ENCODE peak calls at places on chromosomes 3 and 15, in four cellular contexts. K, C, O and A are unnamed samples.

GRCh38 chr15:74400313-74400850 is 32.9 kb upstream of the CYP11A1 start:
- DNase-seq in K (no peak), C (no peak), O (no peak), A (no peak)

GRCh38 chr15:40343512-40343911 is 2.8 kb upstream of the CCDC9B start:
- DNase-seq in K (no peak), C (no peak), O (peak; percentile 62), A (no peak)

GRCh38 chr15:58386641-58387040 is 45.1 kb upstream of the LIPC start:
- DNase-seq in K (no peak), C (no peak), O (no peak), A (no peak)

GRCh38 chr3:136197159-136197715 is 1.1 kb upstream of the MSL2 start:
- DNase-seq in K (peak; percentile 86), C (no peak), O (no peak), A (no peak)

GRCh38 chr15:100714749-100715342 is 112.5 kb downstream of the ASB7 start:
- DNase-seq in K (no peak), C (no peak), O (no peak), A (no peak)

GRCh38 chr3:5197470-5198312 is 10.2 kb downstream of the EDEM1 start:
- DNase-seq in K (peak; percentile 32), C (peak; percentile 61), O (no peak), A (no peak)

GRCh38 chr3:52317601-52318000 is 1.5 kb downstream of the DNAH1 start:
- DNase-seq in K (peak; percentile 66), C (peak; percentile 91), O (peak; percentile 82), A (peak; percentile 99)

GRCh38 chr3:14175383-14176037 is 2.9 kb downstream of the XPC start:
- DNase-seq in K (peak; percentile 33), C (no peak), O (no peak), A (no peak)

GRCh38 chr3:56970401-56971002 is 90.0 kb upstream of the SPATA12 start:
- DNase-seq in K (no peak), C (no peak), O (no peak), A (no peak)

GRCh38 chr15:36589971-36590370 is 10.5 kb downstream of the CDIN1 start:
- DNase-seq in K (no peak), C (no peak), O (no peak), A (no peak)

GRCh38 chr3:14037211-14037610 is 87.5 kb downstream of the CHCHD4 start:
- DNase-seq in K (no peak), C (no peak), O (no peak), A (no peak)

GRCh38 chr15:51917493-51917892 is 54.1 kb downstream of the LEO1 start:
- DNase-seq in K (peak; percentile 42), C (peak; percentile 82), O (no peak), A (peak; percentile 55)

GRCh38 chr3:58161435-58162398 is 49.1 kb downstream of the DNASE1L3 start:
- DNase-seq in K (peak; percentile 67), C (peak; percentile 66), O (peak; percentile 75), A (no peak)

GRCh38 chr15:89883518-89883917 is 10.3 kb downstream of the AP3S2 start:
- DNase-seq in K (no peak), C (no peak), O (no peak), A (no peak)
- H3K36me3 ChIP-seq in K (peaks cover 15% of the 10 kb centered on the region), C (peaks cover 2% of the 10 kb centered on the region), O (peaks cover 100% of the 10 kb centered on the region), A (peaks cover 5% of the 10 kb centered on the region)

GRCh38 chr3:126928921-126929485 is 53.9 kb upstream of the PLXNA1 start:
- DNase-seq in K (no peak), C (no peak), O (no peak), A (no peak)
- H3K4me3 ChIP-seq in K (no peak overlapping the region), C (no peak overlapping the region), O (no peak overlapping the region), A (no peak overlapping the region)

GRCh38 chr15:32803631-32804030 is 85.8 kb downstream of the GREM1 start:
- DNase-seq in K (no peak), C (no peak), O (no peak), A (no peak)
- H3K27me3 ChIP-seq in K (no peaks in the 10 kb centered on the region), C (no peaks in the 10 kb centered on the region), O (no peaks in the 10 kb centered on the region), A (no peaks in the 10 kb centered on the region)

DNA sequence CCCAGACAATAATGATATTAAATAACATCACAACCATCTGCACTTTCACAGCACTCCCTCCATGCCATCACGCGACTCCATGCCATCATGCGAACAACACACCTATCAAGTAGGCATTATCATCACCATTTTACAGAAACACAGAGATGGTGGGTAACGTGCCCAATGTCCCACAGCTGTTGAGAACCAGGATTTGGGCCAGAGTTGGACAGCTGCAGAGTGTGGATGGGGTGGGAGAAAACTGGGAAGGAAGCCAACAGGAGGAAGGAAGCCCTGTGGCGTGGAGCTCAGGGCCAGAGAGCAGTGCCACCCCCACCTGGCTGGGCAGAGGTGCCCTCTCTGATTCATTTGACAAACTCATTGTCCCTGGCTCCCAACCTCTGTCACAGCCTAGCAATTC is 29.0 kb downstream of the RBPMS2 start:
- DNase-seq in K (no peak), C (no peak), O (no peak), A (no peak)
- H3K36me3 ChIP-seq in K (no peaks in the 10 kb centered on the region), C (peaks cover 15% of the 10 kb centered on the region), O (peaks cover 10% of the 10 kb centered on the region), A (peaks cover 50% of the 10 kb centered on the region)

GRCh38 chr3:42698911-42699230 is 3.7 kb downstream of the HHATL start:
- DNase-seq in K (no peak), C (no peak), O (no peak), A (peak; percentile 24)

GRCh38 chr3:42701371-42702065 is 1.1 kb downstream of the HHATL start:
- DNase-seq in K (peak; percentile 20), C (peak; percentile 68), O (peak; percentile 85), A (peak; percentile 98)

GRCh38 chr3:42700366-42701288 is 2.0 kb downstream of the HHATL start:
- DNase-seq in K (no peak), C (no peak), O (no peak), A (no peak)

GRCh38 chr3:42698216-42698910 is 4.2 kb downstream of the HHATL start:
- DNase-seq in K (no peak), C (no peak), O (no peak), A (peak; percentile 17)

DNA sequence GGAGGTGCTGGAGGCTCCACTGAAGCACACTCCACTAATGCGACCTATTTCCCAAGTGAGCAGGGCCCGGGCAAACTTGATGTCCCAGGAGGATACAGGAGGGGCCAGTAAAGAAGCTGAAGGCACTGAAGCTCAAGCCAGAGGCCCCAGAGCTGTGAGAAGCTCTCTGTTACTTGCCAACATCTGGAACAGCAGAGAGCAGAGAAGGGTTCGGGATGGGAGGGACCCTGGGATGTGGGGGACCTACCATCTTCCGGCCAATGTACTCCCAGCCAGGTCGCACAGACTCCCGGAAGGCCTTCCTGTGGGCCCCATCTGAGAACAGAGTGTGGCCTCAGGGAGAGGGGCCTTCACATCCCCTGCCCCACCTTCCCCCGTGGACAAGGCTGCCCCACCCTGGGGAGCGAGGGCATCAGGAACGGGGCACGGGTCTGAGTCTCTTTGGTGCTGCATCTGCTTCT is 3.1 kb downstream of the HHATL start:
- DNase-seq in K (no peak), C (no peak), O (no peak), A (peak; percentile 51)
- H3K4me3 ChIP-seq in K (no peak overlapping the region), C (no peak overlapping the region), O (peak overlapping the region; percentile 23), A (no peak overlapping the region)